ENCODE peak calls at places on chromosomes 13 and 19, in seven cellular contexts. U, A, Z, X, T, B and I are unnamed samples.

GRCh38 chr13:82962422-82962821 is 919.9 kb downstream of the SLITRK1 start:
- DNase-seq in U (no peak), A (no peak), Z (no peak), X (peak; percentile 27), T (no peak), B (peak; percentile 11), I (no peak)

GRCh38 chr19:1130801-1131717 is 27.3 kb downstream of the GPX4 start:
- DNase-seq in U (no peak), A (no peak), Z (no peak), X (no peak), T (no peak), B (no peak), I (no peak)

GRCh38 chr19:35882074-35882832 is 13.9 kb downstream of the APLP1 start:
- DNase-seq in U (peak; percentile 57), A (peak; percentile 65), Z (no peak), X (peak; percentile 54), T (no peak), B (peak; percentile 76), I (no peak)

GRCh38 chr13:78934336-78934735 is 275.4 kb upstream of the OBI1 start:
- DNase-seq in U (no peak), A (no peak), Z (no peak), X (no peak), T (no peak), B (no peak), I (no peak)

GRCh38 chr13:29883941-29884518 is 33.6 kb upstream of the UBL3 start:
- DNase-seq in U (no peak), A (no peak), Z (no peak), X (peak; percentile 33), T (no peak), B (no peak), I (no peak)

GRCh38 chr13:97948041-97948440 is 5.4 kb upstream of the IPO5 start:
- DNase-seq in U (no peak), A (peak; percentile 8), Z (no peak), X (no peak), T (no peak), B (no peak), I (no peak)

GRCh38 chr13:33642374-33643065 is 175.4 kb upstream of the RFC3 start:
- DNase-seq in U (no peak), A (peak; percentile 49), Z (no peak), X (no peak), T (no peak), B (no peak), I (peak; percentile 39)

GRCh38 chr13:59666504-59666903 is 497.2 kb downstream of the DIAPH3 start:
- DNase-seq in U (no peak), A (no peak), Z (no peak), X (no peak), T (no peak), B (no peak), I (no peak)

GRCh38 chr13:114140131-114140908 is 7.9 kb upstream of the RASA3 start:
- DNase-seq in U (no peak), A (no peak), Z (no peak), X (no peak), T (no peak), B (no peak), I (no peak)

GRCh38 chr13:21243045-21243842 is 66.8 kb downstream of the MRPL57 start:
- DNase-seq in U (no peak), A (no peak), Z (no peak), X (no peak), T (no peak), B (no peak), I (no peak)

GRCh38 chr13:31199849-31200635 is at the start of gene B3GLCT:
- DNase-seq in U (peak; percentile 86), A (peak; percentile 81), Z (no peak), X (peak; percentile 37), T (peak; percentile 89), B (peak; percentile 18), I (peak; percentile 81)

GRCh38 chr13:49784886-49785570 is 7.5 kb downstream of the KPNA3 start:
- DNase-seq in U (no peak), A (no peak), Z (no peak), X (no peak), T (no peak), B (no peak), I (no peak)

GRCh38 chr19:6516659-6517291 is 14.1 kb upstream of the TNFSF9 start:
- DNase-seq in U (peak; percentile 93), A (peak; percentile 86), Z (peak; percentile 38), X (peak; percentile 60), T (peak; percentile 97), B (peak; percentile 64), I (peak; percentile 89)

GRCh38 chr13:27259831-27260230 is 8.5 kb downstream of the RPL21 start:
- DNase-seq in U (no peak), A (no peak), Z (no peak), X (no peak), T (no peak), B (no peak), I (no peak)

GRCh38 chr19:6238643-6239281 is 41.0 kb downstream of the MLLT1 start:
- DNase-seq in U (peak; percentile 14), A (peak; percentile 46), Z (no peak), X (peak; percentile 66), T (no peak), B (no peak), I (peak; percentile 70)

GRCh38 chr13:95745289-95745688 is 68.3 kb downstream of the DNAJC3 start:
- DNase-seq in U (no peak), A (no peak), Z (no peak), X (no peak), T (no peak), B (no peak), I (no peak)

GRCh38 chr13:50871405-50871804 is 27.9 kb upstream of the DLEU7 start:
- DNase-seq in U (no peak), A (no peak), Z (no peak), X (no peak), T (no peak), B (no peak), I (no peak)

GRCh38 chr13:50867641-50867952 is 24.1 kb upstream of the DLEU7 start:
- DNase-seq in U (no peak), A (no peak), Z (no peak), X (no peak), T (no peak), B (no peak), I (no peak)

GRCh38 chr13:50873481-50873880 is 30.0 kb upstream of the DLEU7 start:
- DNase-seq in U (no peak), A (no peak), Z (no peak), X (no peak), T (no peak), B (no peak), I (no peak)
- TF ChIP-seq CTCF in U (no peak), A (no peak), Z (no peak), X (no peak), T (no peak), B (no peak), I (no peak)

GRCh38 chr19:54172764-54173699 is at the start of gene TMC4:
- DNase-seq in U (no peak), A (peak; percentile 69), Z (no peak), X (no peak), T (no peak), B (no peak), I (no peak)
- TF ChIP-seq CTCF in U (no peak), A (no peak), Z (no peak), X (no peak), T (no peak), B (no peak), I (no peak)

GRCh38 chr19:14090509-14091085 is at the start of gene SAMD1:
- DNase-seq in U (peak; percentile 92), A (peak; percentile 91), Z (peak; percentile 78), X (peak; percentile 72), T (peak; percentile 84), B (peak; percentile 67), I (peak; percentile 95)
- TF ChIP-seq CTCF in U (no peak), A (no peak), Z (no peak), X (no peak), T (no peak), B (no peak), I (no peak)

GRCh38 chr13:80591978-80592377 is 251.1 kb upstream of the SPRY2 start:
- DNase-seq in U (no peak), A (no peak), Z (no peak), X (no peak), T (no peak), B (no peak), I (no peak)
- TF ChIP-seq CTCF in U (no peak), A (no peak), Z (no peak), X (no peak), T (no peak), B (no peak), I (no peak)

GRCh38 chr13:47188802-47189201 is 291.9 kb upstream of the HTR2A start:
- DNase-seq in U (no peak), A (no peak), Z (no peak), X (peak; percentile 35), T (no peak), B (no peak), I (no peak)

GRCh38 chr13:47190696-47191095 is 293.8 kb upstream of the HTR2A start:
- DNase-seq in U (no peak), A (no peak), Z (no peak), X (peak; percentile 38), T (no peak), B (no peak), I (no peak)
- TF ChIP-seq CTCF in U (no peak), A (no peak), Z (no peak), X (no peak), T (no peak), B (no peak), I (no peak)